ENCODE peak calls at places on chromosomes 3 and 15, in four cellular contexts. C is omental fat pad, E is DMS79 treated with DMSO at 0.1 percent for 48 hours, W is LoVo. A is an unnamed sample.

GRCh38 chr3:174198199-174198598 is 660.9 kb upstream of the NAALADL2 start:
- DNase-seq in C (no peak), E (no peak), W (no peak), A (no peak)

GRCh38 chr3:173891272-173892100 is 493.9 kb downstream of the NLGN1 start:
- DNase-seq in C (no peak), E (peak; percentile 22), W (no peak), A (no peak)

GRCh38 chr3:31096661-31097060 is 202.2 kb upstream of the GADL1 start:
- DNase-seq in C (no peak), E (no peak), W (no peak), A (no peak)

GRCh38 chr3:21954709-21955108 is 203.7 kb upstream of the ZNF385D start:
- DNase-seq in C (no peak), E (no peak), W (no peak), A (no peak)

GRCh38 chr3:14319654-14320182 is 82.7 kb upstream of the SLC6A6 start:
- DNase-seq in C (no peak), E (no peak), W (peak; percentile 18), A (no peak)

GRCh38 chr15:63372018-63372705 is 9.5 kb downstream of the CA12 start:
- DNase-seq in C (peak; percentile 54), E (no peak), W (peak; percentile 36), A (no peak)

GRCh38 chr3:197203714-197204146 is 94.7 kb downstream of the DLG1 start:
- DNase-seq in C (no peak), E (no peak), W (no peak), A (no peak)

GRCh38 chr3:100696161-100696560 is 13.1 kb upstream of the TFG start:
- DNase-seq in C (no peak), E (no peak), W (no peak), A (no peak)

GRCh38 chr3:119175869-119176756 is 2.7 kb downstream of the UPK1B start:
- DNase-seq in C (no peak), E (no peak), W (no peak), A (no peak)

GRCh38 chr3:15794303-15794771 is 3.4 kb downstream of the ANKRD28 start:
- DNase-seq in C (no peak), E (no peak), W (no peak), A (no peak)

GRCh38 chr3:87309601-87310000 is 33.2 kb upstream of the POU1F1 start:
- DNase-seq in C (no peak), E (no peak), W (peak; percentile 58), A (no peak)

GRCh38 chr3:150868282-150868681 is 37.0 kb downstream of the MINDY4B start:
- DNase-seq in C (no peak), E (no peak), W (no peak), A (no peak)

GRCh38 chr3:196499807-196500524 is 3.6 kb downstream of the RNF168 start:
- DNase-seq in C (no peak), E (no peak), W (no peak), A (no peak)

GRCh38 chr15:101372960-101373525 is 78.0 kb upstream of the SNRPA1 start:
- DNase-seq in C (no peak), E (no peak), W (no peak), A (no peak)

A was measured in upper lobe of right lung.